ENCODE peak calls at places on chromosomes 4 and X, in four cellular contexts. W is thoracic aorta, Y is sigmoid colon, X is endodermal cell. M is an unnamed sample. For H3K27me3 and H3K36me3, the result is how much of the 10 kb centered on the place peaks cover.

GRCh38 chr4:184792334-184792733 is 33.4 kb downstream of the ACSL1 start:
- DNase-seq in W (no peak), Y (no peak), X (no peak), M (no peak)

GRCh38 chrX:48574270-48575266 is at the start of gene RBM3:
- DNase-seq in W (peak), Y (peak), X (peak), M (peak)

GRCh38 chrX:15738686-15739016 is 581 bp downstream of the CA5B start:
- DNase-seq in W (no peak), Y (no peak), X (no peak), M (no peak)

GRCh38 chr4:185134176-185134869 is 8.7 kb upstream of the SLC25A4 start:
- DNase-seq in W (no peak), Y (no peak), X (no peak), M (peak)

GRCh38 chrX:38860106-38861013 is 59.1 kb downstream of the MID1IP1 start:
- DNase-seq in W (no peak), Y (no peak), X (no peak), M (no peak)

GRCh38 chr4:48570646-48571220 is 80.7 kb downstream of the ZAR1 start:
- DNase-seq in W (no peak), Y (no peak), X (no peak), M (no peak)

GRCh38 chr4:119510750-119511149 is 117.9 kb downstream of the PDE5A start:
- DNase-seq in W (no peak), Y (no peak), X (no peak), M (no peak)

GRCh38 chr4:7942019-7942556 is 2.4 kb upstream of the AFAP1 start:
- DNase-seq in W (no peak), Y (peak), X (peak), M (no peak)

GRCh38 chrX:150100261-150100660 is 162.0 kb upstream of the EOLA2 start:
- DNase-seq in W (no peak), Y (no peak), X (no peak), M (no peak)

GRCh38 chrX:96407043-96407442 is 277.6 kb upstream of the DIAPH2 start:
- DNase-seq in W (no peak), Y (no peak), X (peak), M (no peak)

GRCh38 chrX:24506082-24506481 is 41.0 kb downstream of the PDK3 start:
- DNase-seq in W (no peak), Y (no peak), X (no peak), M (no peak)

GRCh38 chrX:9610774-9611392 is 146.0 kb downstream of the TBL1X start:
- DNase-seq in W (no peak), Y (no peak), X (no peak), M (no peak)

GRCh38 chr4:57378766-57379165 is 268.6 kb upstream of the IGFBP7 start:
- DNase-seq in W (no peak), Y (no peak), X (no peak), M (no peak)

GRCh38 chrX:153549807-153550206 is 32.4 kb downstream of the ATP2B3 start:
- DNase-seq in W (no peak), Y (no peak), X (peak), M (peak)

GRCh38 chr4:1249731-1250526 is 999 bp upstream of the CTBP1 start:
- DNase-seq in W (no peak), Y (peak), X (peak), M (no peak)

GRCh38 chr4:112082954-112083586 is 62.2 kb upstream of the FAM241A start:
- DNase-seq in W (no peak), Y (no peak), X (no peak), M (no peak)

GRCh38 chrX:11171956-11172355 is 60.8 kb downstream of the HCCS start:
- DNase-seq in W (no peak), Y (no peak), X (no peak), M (no peak)

DNA sequence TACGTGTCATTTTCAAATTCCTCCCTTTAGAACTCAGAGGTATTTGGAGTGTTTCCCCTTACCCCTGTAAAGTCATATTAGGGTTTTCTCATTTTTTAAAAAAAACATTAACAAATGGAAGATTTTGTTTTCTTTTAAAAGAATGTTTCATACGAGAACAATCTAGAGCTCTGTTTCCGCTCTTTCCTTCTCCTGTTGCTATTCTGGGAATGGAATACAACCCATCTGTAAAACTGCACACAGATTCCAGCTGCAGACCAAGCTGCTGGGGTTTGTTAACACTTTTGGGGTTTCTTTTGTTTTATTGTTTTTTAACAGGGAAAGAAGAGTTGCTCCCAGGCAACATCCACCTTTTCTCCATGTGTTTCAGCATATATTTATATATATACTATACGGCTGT is 61.3 kb downstream of the HCCS start:
- DNase-seq in W (no peak), Y (no peak), X (no peak), M (no peak)
- H3K4me3 ChIP-seq in W (peak), Y (no peak), X (no peak), M (no peak)

DNA sequence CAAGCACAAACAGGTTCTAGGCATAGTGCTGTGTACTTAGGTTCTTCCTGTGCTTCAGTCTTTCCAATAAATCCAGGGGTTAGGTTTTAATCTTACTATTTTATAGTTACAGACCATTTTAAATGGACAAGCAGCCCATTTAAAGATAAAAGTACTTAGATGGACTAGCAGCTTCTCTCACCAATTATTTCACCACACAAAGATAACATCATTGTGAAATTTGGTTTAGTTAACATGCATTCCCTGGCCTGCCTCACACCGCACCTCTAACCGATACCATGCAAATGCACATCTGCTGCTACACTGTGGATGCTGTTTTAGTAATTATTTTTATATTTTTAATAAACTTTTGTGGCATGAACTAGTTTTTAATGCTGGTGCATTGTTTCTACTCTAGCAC is 252.6 kb downstream of the RAPGEF2 start:
- DNase-seq in W (no peak), Y (no peak), X (no peak), M (no peak)
- H3K27me3 ChIP-seq in W (under half), Y (under half), X (under half), M (under half)

GRCh38 chr4:144721994-144722393 is 76.0 kb downstream of the HHIP start:
- DNase-seq in W (no peak), Y (no peak), X (no peak), M (no peak)

GRCh38 chr4:144715230-144715629 is 69.3 kb downstream of the HHIP start:
- DNase-seq in W (no peak), Y (no peak), X (no peak), M (no peak)

GRCh38 chr4:144716778-144717177 is 70.8 kb downstream of the HHIP start:
- DNase-seq in W (no peak), Y (no peak), X (no peak), M (no peak)

GRCh38 chr4:144720491-144720890 is 74.5 kb downstream of the HHIP start:
- DNase-seq in W (no peak), Y (no peak), X (no peak), M (no peak)

DNA sequence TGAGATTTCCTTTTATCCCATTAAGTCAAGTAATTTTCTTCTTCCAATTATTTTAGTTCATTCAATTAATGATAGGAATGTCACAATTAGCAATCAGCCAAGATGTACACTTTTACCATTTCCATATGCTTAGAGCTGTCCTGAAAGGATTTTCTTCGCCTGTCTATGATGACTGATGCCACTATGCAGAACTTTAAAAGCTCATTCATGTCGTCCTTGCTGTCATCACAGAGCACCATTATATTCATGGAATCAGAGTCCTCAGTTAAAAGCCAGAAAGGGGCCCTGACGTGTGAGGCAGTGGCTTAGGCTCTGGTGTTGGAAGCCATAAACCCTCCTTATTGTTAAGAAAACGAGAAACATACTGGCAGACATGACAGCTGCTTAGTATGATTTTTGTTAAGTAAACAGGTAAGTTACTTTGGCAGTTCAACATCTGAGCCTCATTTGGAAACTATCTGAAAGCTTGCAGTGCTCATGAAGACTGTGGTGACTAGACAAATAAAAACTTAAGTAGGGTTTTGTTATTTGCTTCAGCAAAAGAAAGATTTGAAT is 73.1 kb downstream of the HHIP start:
- DNase-seq in W (no peak), Y (no peak), X (no peak), M (no peak)
- H3K36me3 ChIP-seq in W (under half), Y (under half), X (under half), M (under half)

GRCh38 chr4:89290727-89291126 is 16.9 kb downstream of the GPRIN3 start:
- DNase-seq in W (no peak), Y (no peak), X (no peak), M (no peak)

GRCh38 chr4:89294583-89295244 is 12.9 kb downstream of the GPRIN3 start:
- DNase-seq in W (no peak), Y (no peak), X (no peak), M (no peak)

GRCh38 chr4:89295415-89295927 is 12.1 kb downstream of the GPRIN3 start:
- DNase-seq in W (no peak), Y (no peak), X (no peak), M (no peak)

GRCh38 chr4:89296399-89296798 is 11.2 kb downstream of the GPRIN3 start:
- DNase-seq in W (no peak), Y (no peak), X (no peak), M (no peak)

DNA sequence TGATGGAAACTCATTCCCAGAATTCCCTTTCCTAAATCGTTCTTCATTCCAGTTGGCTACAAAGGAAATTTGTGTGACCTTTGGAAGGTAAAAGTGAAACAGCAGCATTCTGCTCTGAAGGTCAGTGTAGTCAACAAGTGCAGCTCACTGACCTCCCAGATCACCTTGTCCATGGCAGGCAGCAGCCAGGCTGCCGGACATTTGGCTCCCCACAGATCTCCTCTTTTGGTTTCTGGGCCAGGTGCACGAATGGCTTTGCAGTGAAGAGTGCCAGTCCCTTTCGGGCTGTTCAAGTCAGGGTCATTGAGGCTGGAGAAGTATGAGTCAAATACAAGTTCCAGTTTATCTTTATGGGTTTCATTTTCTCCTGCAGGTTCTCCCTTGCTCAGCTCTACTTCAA is 14.3 kb downstream of the GPRIN3 start:
- DNase-seq in W (no peak), Y (no peak), X (no peak), M (no peak)
- H3K4me3 ChIP-seq in W (no peak), Y (no peak), X (no peak), M (no peak)

DNA sequence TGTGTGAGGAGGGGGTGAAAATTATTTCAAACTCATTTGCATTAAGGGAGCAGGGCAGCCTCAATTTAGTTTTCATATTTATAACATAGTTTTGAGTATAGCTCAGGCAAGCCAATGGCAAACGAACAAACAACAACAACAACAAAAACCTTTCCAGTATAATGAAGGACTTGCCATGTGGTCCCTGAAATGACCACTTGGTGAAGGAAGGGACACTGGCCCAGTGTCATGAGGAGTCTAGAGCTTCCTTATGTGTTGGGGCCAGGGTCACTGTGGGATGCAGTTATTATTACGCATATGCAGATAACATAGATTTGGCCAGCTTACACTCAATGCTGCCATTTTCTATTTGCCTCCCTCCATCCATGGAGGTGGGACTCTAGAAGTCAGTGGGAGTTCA is 23.3 kb downstream of the NKX3-2 start:
- DNase-seq in W (no peak), Y (no peak), X (peak), M (peak)
- H3K27me3 ChIP-seq in W (under half), Y (half or more), X (under half), M (half or more)

DNA sequence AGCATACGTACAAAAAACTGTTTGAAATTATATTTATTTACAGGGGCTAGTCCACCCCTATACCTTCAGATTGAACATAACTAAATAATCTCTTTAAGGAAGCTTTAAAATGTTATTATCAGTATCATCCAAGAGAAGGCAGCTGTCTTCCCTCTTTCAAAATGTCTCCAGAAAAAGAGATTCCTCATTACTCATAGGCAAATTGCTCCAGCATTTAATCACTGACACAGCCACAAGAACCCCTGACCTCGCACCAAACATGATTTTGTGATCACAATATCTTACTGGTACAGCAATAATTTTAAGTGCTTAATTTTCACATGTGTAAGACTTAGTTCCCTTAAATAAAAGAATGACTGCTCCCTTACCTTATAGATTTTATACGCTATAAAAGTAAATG is 9.7 kb downstream of the BOD1L1 start:
- DNase-seq in W (no peak), Y (no peak), X (no peak), M (no peak)
- H3K36me3 ChIP-seq in W (under half), Y (half or more), X (half or more), M (under half)

M was measured in H7.